ENCODE peak calls at places on chromosomes 1 and 21, in six cellular contexts. One of them, this sample, is unnamed.

GRCh38 chr1:148372731-148373130 is 110.4 kb downstream of the PPIAL4G start:
- DNase-seq in ovary: no peak
- DNase-seq in sigmoid colon: no peak
- DNase-seq in IMR-90: peak; percentile 44
- DNase-seq in body of pancreas: no peak
- DNase-seq in erythroblast: no peak
- DNase-seq in this sample: peak; percentile 30

GRCh38 chr1:110130113-110130591 is 17.9 kb downstream of the UBL4B start:
- DNase-seq in IMR-90: no peak
- DNase-seq in ovary: no peak
- DNase-seq in sigmoid colon: no peak
- DNase-seq in body of pancreas: peak; percentile 36
- DNase-seq in erythroblast: no peak
- DNase-seq in this sample: peak; percentile 13

GRCh38 chr21:41361053-41361785 is 608 bp upstream of the MX2 start:
- DNase-seq in ovary: no peak
- DNase-seq in IMR-90: no peak
- DNase-seq in body of pancreas: no peak
- DNase-seq in erythroblast: no peak
- DNase-seq in sigmoid colon: no peak
- DNase-seq in this sample: no peak

GRCh38 chr1:181184621-181185020 is 96.1 kb downstream of the IER5 start:
- DNase-seq in erythroblast: no peak
- DNase-seq in ovary: no peak
- DNase-seq in sigmoid colon: no peak
- DNase-seq in IMR-90: no peak
- DNase-seq in body of pancreas: no peak
- DNase-seq in this sample: no peak

GRCh38 chr1:163535401-163535800 is 213.6 kb downstream of the NUF2 start:
- DNase-seq in sigmoid colon: no peak
- DNase-seq in IMR-90: no peak
- DNase-seq in erythroblast: no peak
- DNase-seq in body of pancreas: no peak
- DNase-seq in ovary: no peak
- DNase-seq in this sample: no peak

GRCh38 chr1:201542166-201543045 is 3.5 kb downstream of the NAV1 start:
- DNase-seq in ovary: no peak
- DNase-seq in body of pancreas: no peak
- DNase-seq in sigmoid colon: no peak
- DNase-seq in IMR-90: peak; percentile 84
- DNase-seq in erythroblast: no peak
- DNase-seq in this sample: no peak

GRCh38 chr1:65425697-65426096 is 5.2 kb downstream of the LEPR start:
- DNase-seq in body of pancreas: no peak
- DNase-seq in erythroblast: no peak
- DNase-seq in ovary: no peak
- DNase-seq in IMR-90: peak; percentile 74
- DNase-seq in sigmoid colon: no peak
- DNase-seq in this sample: no peak

GRCh38 chr21:46543306-46543705 is 61.6 kb downstream of the S100B start:
- DNase-seq in sigmoid colon: peak; percentile 40
- DNase-seq in erythroblast: no peak
- DNase-seq in ovary: no peak
- DNase-seq in body of pancreas: no peak
- DNase-seq in IMR-90: no peak
- DNase-seq in this sample: no peak

GRCh38 chr1:32498751-32499150 is 33.9 kb downstream of the ZBTB8B start:
- DNase-seq in IMR-90: no peak
- DNase-seq in body of pancreas: no peak
- DNase-seq in sigmoid colon: no peak
- DNase-seq in erythroblast: no peak
- DNase-seq in ovary: no peak
- DNase-seq in this sample: no peak

GRCh38 chr1:168550971-168551370 is 7.2 kb upstream of the XCL2 start:
- DNase-seq in ovary: no peak
- DNase-seq in IMR-90: no peak
- DNase-seq in sigmoid colon: no peak
- DNase-seq in erythroblast: no peak
- DNase-seq in body of pancreas: no peak
- DNase-seq in this sample: no peak

GRCh38 chr21:38740131-38740530 is 65.6 kb upstream of the ETS2 start:
- DNase-seq in erythroblast: no peak
- DNase-seq in ovary: no peak
- DNase-seq in sigmoid colon: no peak
- DNase-seq in body of pancreas: no peak
- DNase-seq in IMR-90: peak; percentile 33
- DNase-seq in this sample: no peak

GRCh38 chr21:15688809-15689208 is 41.0 kb upstream of the USP25 start:
- DNase-seq in ovary: no peak
- DNase-seq in IMR-90: no peak
- DNase-seq in sigmoid colon: no peak
- DNase-seq in erythroblast: no peak
- DNase-seq in body of pancreas: no peak
- DNase-seq in this sample: no peak

GRCh38 chr1:24805534-24806301 is 60.5 kb downstream of the CLIC4 start:
- DNase-seq in IMR-90: peak; percentile 89
- DNase-seq in body of pancreas: peak; percentile 16
- DNase-seq in ovary: no peak
- DNase-seq in sigmoid colon: no peak
- DNase-seq in erythroblast: no peak
- DNase-seq in this sample: no peak

GRCh38 chr1:167880570-167880969 is 33.4 kb downstream of the ADCY10 start:
- DNase-seq in sigmoid colon: no peak
- DNase-seq in ovary: no peak
- DNase-seq in IMR-90: peak; percentile 17
- DNase-seq in erythroblast: peak; percentile 35
- DNase-seq in body of pancreas: no peak
- DNase-seq in this sample: no peak

GRCh38 chr1:69126761-69127160 is 441.0 kb upstream of the LRRC7 start:
- DNase-seq in erythroblast: no peak
- DNase-seq in IMR-90: no peak
- DNase-seq in sigmoid colon: no peak
- DNase-seq in ovary: no peak
- DNase-seq in body of pancreas: no peak
- DNase-seq in this sample: no peak

GRCh38 chr1:5586629-5587028 is 405.6 kb downstream of the NPHP4 start:
- DNase-seq in sigmoid colon: no peak
- DNase-seq in IMR-90: no peak
- DNase-seq in erythroblast: no peak
- DNase-seq in body of pancreas: no peak
- DNase-seq in ovary: no peak
- DNase-seq in this sample: no peak

GRCh38 chr1:62676606-62677356 is 11.4 kb downstream of the DOCK7 start:
- DNase-seq in sigmoid colon: no peak
- DNase-seq in IMR-90: peak; percentile 66
- DNase-seq in body of pancreas: no peak
- DNase-seq in erythroblast: no peak
- DNase-seq in ovary: no peak
- DNase-seq in this sample: no peak

GRCh38 chr1:160108888-160109662 is 6.5 kb upstream of the ATP1A2 start:
- DNase-seq in body of pancreas: peak; percentile 44
- DNase-seq in IMR-90: peak; percentile 52
- DNase-seq in sigmoid colon: no peak
- DNase-seq in ovary: no peak
- DNase-seq in erythroblast: peak; percentile 58
- DNase-seq in this sample: no peak

GRCh38 chr1:36128126-36128904 is 3.3 kb upstream of the COL8A2 start:
- DNase-seq in ovary: no peak
- DNase-seq in sigmoid colon: no peak
- DNase-seq in IMR-90: peak; percentile 53
- DNase-seq in body of pancreas: no peak
- DNase-seq in erythroblast: no peak
- DNase-seq in this sample: no peak

GRCh38 chr1:154350383-154350782 is 25.1 kb downstream of the ATP8B2 start:
- DNase-seq in erythroblast: no peak
- DNase-seq in ovary: no peak
- DNase-seq in sigmoid colon: no peak
- DNase-seq in IMR-90: no peak
- DNase-seq in body of pancreas: no peak
- DNase-seq in this sample: no peak

GRCh38 chr1:214043167-214043566 is 55.4 kb downstream of the PROX1 start:
- DNase-seq in body of pancreas: no peak
- DNase-seq in erythroblast: no peak
- DNase-seq in ovary: no peak
- DNase-seq in IMR-90: no peak
- DNase-seq in sigmoid colon: no peak
- DNase-seq in this sample: no peak

GRCh38 chr1:202578565-202578964 is 131.7 kb downstream of the SYT2 start:
- DNase-seq in ovary: no peak
- DNase-seq in IMR-90: peak; percentile 50
- DNase-seq in body of pancreas: no peak
- DNase-seq in sigmoid colon: no peak
- DNase-seq in erythroblast: no peak
- DNase-seq in this sample: no peak

GRCh38 chr1:232377494-232377770 is 252.5 kb downstream of the SIPA1L2 start:
- DNase-seq in ovary: no peak
- DNase-seq in sigmoid colon: peak; percentile 66
- DNase-seq in body of pancreas: peak; percentile 30
- DNase-seq in IMR-90: peak; percentile 78
- DNase-seq in erythroblast: no peak
- DNase-seq in this sample: no peak

GRCh38 chr1:56643661-56644060 is 1.5 kb upstream of the PRKAA2 start:
- DNase-seq in erythroblast: no peak
- DNase-seq in sigmoid colon: no peak
- DNase-seq in ovary: no peak
- DNase-seq in body of pancreas: no peak
- DNase-seq in IMR-90: no peak
- DNase-seq in this sample: no peak

GRCh38 chr1:55718758-55719671 is 503.9 kb upstream of the USP24 start:
- DNase-seq in sigmoid colon: peak; percentile 93
- DNase-seq in IMR-90: peak; percentile 100
- DNase-seq in ovary: peak; percentile 90
- DNase-seq in erythroblast: no peak
- DNase-seq in body of pancreas: peak; percentile 25
- DNase-seq in this sample: no peak

GRCh38 chr1:27523666-27524020 is 33.7 kb upstream of the WASF2 start:
- DNase-seq in ovary: no peak
- DNase-seq in erythroblast: no peak
- DNase-seq in body of pancreas: no peak
- DNase-seq in sigmoid colon: no peak
- DNase-seq in IMR-90: no peak
- DNase-seq in this sample: no peak

GRCh38 chr21:35682874-35683549 is 377.3 kb downstream of the SETD4 start:
- DNase-seq in body of pancreas: no peak
- DNase-seq in ovary: no peak
- DNase-seq in erythroblast: no peak
- DNase-seq in IMR-90: no peak
- DNase-seq in sigmoid colon: no peak
- DNase-seq in this sample: no peak

GRCh38 chr1:155607708-155608107 is 2.3 kb upstream of the MSTO1 start:
- DNase-seq in body of pancreas: no peak
- DNase-seq in IMR-90: peak; percentile 18
- DNase-seq in erythroblast: no peak
- DNase-seq in sigmoid colon: no peak
- DNase-seq in ovary: no peak
- DNase-seq in this sample: no peak

GRCh38 chr1:155608888-155609225 is 1.2 kb upstream of the MSTO1 start:
- DNase-seq in erythroblast: no peak
- DNase-seq in sigmoid colon: peak; percentile 64
- DNase-seq in ovary: no peak
- DNase-seq in IMR-90: no peak
- DNase-seq in body of pancreas: no peak
- DNase-seq in this sample: no peak

GRCh38 chr1:155609515-155610256 is at the start of gene MSTO1:
- DNase-seq in IMR-90: peak; percentile 98
- DNase-seq in sigmoid colon: peak; percentile 99
- DNase-seq in body of pancreas: peak; percentile 98
- DNase-seq in erythroblast: peak; percentile 95
- DNase-seq in ovary: peak; percentile 96
- DNase-seq in this sample: peak; percentile 97
- TF ChIP-seq POLR2A in IMR-90: peak; percentile 66
- TF ChIP-seq POLR2A in sigmoid colon: no peak
- TF ChIP-seq POLR2A in body of pancreas: peak; percentile 74
- TF ChIP-seq POLR2A in erythroblast: peak; percentile 72
- TF ChIP-seq POLR2A in ovary: no peak
- TF ChIP-seq POLR2A in this sample: peak; percentile 32

DNA sequence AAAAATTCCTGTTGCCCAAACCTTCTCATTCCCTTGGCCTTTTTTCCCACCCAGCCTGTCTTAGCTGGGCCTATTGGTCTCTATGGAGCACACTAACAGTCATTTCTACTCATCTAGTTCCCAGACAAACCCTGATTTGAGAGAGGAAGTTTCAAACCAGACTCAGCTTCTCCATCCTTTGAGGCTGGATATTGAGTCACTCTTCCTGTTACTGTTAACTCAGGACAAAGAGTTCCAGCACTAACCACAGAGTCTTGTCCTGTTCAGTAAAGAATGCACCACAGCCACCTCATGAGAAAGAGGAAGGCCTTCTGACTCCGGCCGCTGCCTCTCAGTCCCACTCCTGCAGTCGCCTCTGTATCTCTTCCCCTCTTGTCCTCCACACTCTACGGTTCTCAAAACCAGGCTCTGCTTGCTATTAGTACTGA is 137.8 kb downstream of the PTPRC start:
- DNase-seq in ovary: no peak
- DNase-seq in body of pancreas: peak; percentile 10
- DNase-seq in IMR-90: peak; percentile 98
- DNase-seq in sigmoid colon: peak; percentile 71
- DNase-seq in erythroblast: no peak
- DNase-seq in this sample: peak; percentile 20
- TF ChIP-seq POLR2A in ovary: no peak
- TF ChIP-seq POLR2A in body of pancreas: peak; percentile 12
- TF ChIP-seq POLR2A in IMR-90: no peak
- TF ChIP-seq POLR2A in sigmoid colon: no peak
- TF ChIP-seq POLR2A in erythroblast: no peak
- TF ChIP-seq POLR2A in this sample: no peak

GRCh38 chr1:112925015-112925414 is 31.0 kb downstream of the SLC16A1 start:
- DNase-seq in ovary: no peak
- DNase-seq in sigmoid colon: no peak
- DNase-seq in erythroblast: no peak
- DNase-seq in body of pancreas: no peak
- DNase-seq in IMR-90: no peak
- DNase-seq in this sample: no peak

GRCh38 chr1:112926858-112927257 is 29.1 kb downstream of the SLC16A1 start:
- DNase-seq in body of pancreas: no peak
- DNase-seq in IMR-90: no peak
- DNase-seq in erythroblast: no peak
- DNase-seq in ovary: no peak
- DNase-seq in sigmoid colon: no peak
- DNase-seq in this sample: no peak

GRCh38 chr1:112927462-112927971 is 28.5 kb downstream of the SLC16A1 start:
- DNase-seq in ovary: no peak
- DNase-seq in body of pancreas: no peak
- DNase-seq in erythroblast: no peak
- DNase-seq in sigmoid colon: no peak
- DNase-seq in IMR-90: no peak
- DNase-seq in this sample: no peak

GRCh38 chr1:112923956-112924349 is 32.0 kb downstream of the SLC16A1 start:
- DNase-seq in IMR-90: no peak
- DNase-seq in erythroblast: no peak
- DNase-seq in ovary: no peak
- DNase-seq in sigmoid colon: no peak
- DNase-seq in body of pancreas: no peak
- DNase-seq in this sample: no peak

GRCh38 chr1:112923234-112923955 is 32.6 kb downstream of the SLC16A1 start:
- DNase-seq in sigmoid colon: no peak
- DNase-seq in erythroblast: no peak
- DNase-seq in body of pancreas: no peak
- DNase-seq in ovary: no peak
- DNase-seq in IMR-90: no peak
- DNase-seq in this sample: no peak
- TF ChIP-seq POLR2A in sigmoid colon: no peak
- TF ChIP-seq POLR2A in erythroblast: no peak
- TF ChIP-seq POLR2A in body of pancreas: no peak
- TF ChIP-seq POLR2A in ovary: no peak
- TF ChIP-seq POLR2A in IMR-90: no peak
- TF ChIP-seq POLR2A in this sample: no peak

GRCh38 chr1:206001476-206001888 is 1.7 kb downstream of the RAB7B start:
- DNase-seq in sigmoid colon: no peak
- DNase-seq in ovary: no peak
- DNase-seq in IMR-90: peak; percentile 97
- DNase-seq in erythroblast: peak; percentile 67
- DNase-seq in body of pancreas: no peak
- DNase-seq in this sample: no peak
- TF ChIP-seq POLR2A in sigmoid colon: no peak
- TF ChIP-seq POLR2A in ovary: no peak
- TF ChIP-seq POLR2A in IMR-90: no peak
- TF ChIP-seq POLR2A in erythroblast: no peak
- TF ChIP-seq POLR2A in body of pancreas: no peak
- TF ChIP-seq POLR2A in this sample: no peak

This sample was measured in prostate gland.